ENCODE peak calls at places on chromosome 16, in seven cellular contexts. O is H1, R is testis, G is AG04450, H is AG09309, Y is ascending aorta, J is cardiac muscle cell. P is an unnamed sample.

GRCh38 chr16:28316056-28316455 is 23.7 kb downstream of the SBK1 start:
- DNase-seq in H (no peak), Y (no peak), O (no peak), G (no peak), R (no peak), J (no peak), P (peak; percentile 35)

GRCh38 chr16:66662445-66663194 is 33.9 kb downstream of the CMTM4 start:
- DNase-seq in H (no peak), R (peak; percentile 54), G (no peak), J (peak; percentile 35), O (no peak), Y (no peak), P (no peak)

GRCh38 chr16:31084584-31085298 is 4.0 kb downstream of the PRSS53 start:
- DNase-seq in O (no peak), G (no peak), H (no peak), Y (no peak), R (peak; percentile 29), J (no peak), P (no peak)

GRCh38 chr16:67173808-67174705 is 3.7 kb downstream of the NOL3 start:
- DNase-seq in Y (peak; percentile 84), J (peak; percentile 87), H (no peak), R (peak; percentile 91), G (peak; percentile 34), O (no peak), P (peak; percentile 96)

GRCh38 chr16:30068750-30069574 is 3.4 kb downstream of the ALDOA start:
- DNase-seq in R (no peak), G (no peak), Y (no peak), O (no peak), J (peak; percentile 30), H (no peak), P (no peak)

GRCh38 chr16:1993731-1994131 is 4.0 kb downstream of the SYNGR3 start:
- DNase-seq in R (no peak), O (no peak), G (no peak), J (no peak), Y (no peak), H (no peak), P (peak; percentile 86)

GRCh38 chr16:87528690-87529579 is 36.1 kb upstream of the ZCCHC14 start:
- DNase-seq in O (no peak), G (no peak), H (no peak), J (no peak), Y (no peak), R (no peak), P (no peak)

GRCh38 chr16:58127033-58127556 is 2.1 kb downstream of the CFAP20 start:
- DNase-seq in Y (no peak), O (no peak), G (no peak), H (peak; percentile 14), J (peak; percentile 34), R (peak; percentile 63), P (no peak)

GRCh38 chr16:86911311-86911999 is 333.1 kb downstream of the FOXL1 start:
- DNase-seq in Y (no peak), R (no peak), H (no peak), O (no peak), G (no peak), J (no peak), P (no peak)

GRCh38 chr16:15911198-15911597 is 22.8 kb upstream of the CEP20 start:
- DNase-seq in R (no peak), H (no peak), O (no peak), G (no peak), Y (no peak), J (no peak), P (no peak)

GRCh38 chr16:85220125-85220839 is 108.0 kb upstream of the CIBAR2 start:
- DNase-seq in H (no peak), J (no peak), O (no peak), R (peak; percentile 70), G (peak; percentile 77), Y (no peak), P (peak; percentile 89)

GRCh38 chr16:2296662-2297505 is 29.0 kb upstream of the RNPS1 start:
- DNase-seq in Y (no peak), O (peak; percentile 38), J (peak; percentile 21), R (peak; percentile 88), H (no peak), G (no peak), P (peak; percentile 66)

GRCh38 chr16:86821933-86822332 is 243.6 kb downstream of the FOXL1 start:
- DNase-seq in H (no peak), R (no peak), Y (no peak), J (no peak), G (no peak), O (no peak), P (no peak)

GRCh38 chr16:70646260-70647241 is at the start of gene IL34:
- DNase-seq in O (no peak), G (no peak), J (no peak), Y (no peak), R (peak; percentile 63), H (no peak), P (no peak)

GRCh38 chr16:17229766-17230165 is 241.0 kb downstream of the XYLT1 start:
- DNase-seq in H (no peak), Y (no peak), G (no peak), R (no peak), J (no peak), O (no peak), P (no peak)

GRCh38 chr16:19980866-19981265 is 92.8 kb downstream of the GPR139 start:
- DNase-seq in O (no peak), R (peak; percentile 28), G (no peak), Y (no peak), H (no peak), J (peak; percentile 25), P (no peak)

GRCh38 chr16:78297066-78297666 is 197.7 kb downstream of the WWOX start:
- DNase-seq in R (no peak), Y (no peak), G (no peak), H (no peak), O (no peak), J (no peak), P (no peak)

GRCh38 chr16:28522792-28523191 is 16.0 kb downstream of the NUPR1 start:
- DNase-seq in O (no peak), Y (no peak), R (no peak), G (no peak), J (no peak), H (no peak), P (no peak)

GRCh38 chr16:80573700-80574120 is 32.9 kb downstream of the DYNLRB2 start:
- DNase-seq in R (no peak), G (no peak), O (no peak), H (no peak), Y (no peak), J (no peak), P (no peak)

GRCh38 chr16:79601092-79601977 is 798 bp upstream of the MAF start:
- DNase-seq in G (no peak), O (no peak), R (peak; percentile 73), H (no peak), Y (no peak), J (peak; percentile 80), P (peak; percentile 88)

GRCh38 chr16:27199235-27199586 is 4.1 kb upstream of the KDM8 start:
- DNase-seq in R (no peak), J (no peak), Y (no peak), O (no peak), G (no peak), H (no peak), P (no peak)

GRCh38 chr16:10654592-10655414 is 39.9 kb downstream of the TEKT5 start:
- DNase-seq in Y (no peak), O (no peak), G (no peak), J (no peak), H (no peak), R (no peak), P (no peak)

GRCh38 chr16:89169778-89170177 is 1.8 kb upstream of the CDH15 start:
- DNase-seq in J (no peak), Y (no peak), H (no peak), R (no peak), O (no peak), G (no peak), P (peak; percentile 81)

GRCh38 chr16:89168381-89169189 is 3.0 kb upstream of the CDH15 start:
- DNase-seq in O (no peak), R (no peak), J (no peak), G (no peak), Y (no peak), H (no peak), P (peak; percentile 76)

GRCh38 chr16:89171216-89172170 is at the start of gene CDH15:
- DNase-seq in R (peak; percentile 93), G (peak; percentile 64), J (peak; percentile 97), O (peak; percentile 98), Y (peak; percentile 55), H (peak; percentile 8), P (peak; percentile 98)

GRCh38 chr16:89172171-89172900 is 788 bp downstream of the CDH15 start:
- DNase-seq in O (no peak), R (no peak), J (no peak), H (no peak), G (no peak), Y (no peak), P (peak; percentile 84)

DNA sequence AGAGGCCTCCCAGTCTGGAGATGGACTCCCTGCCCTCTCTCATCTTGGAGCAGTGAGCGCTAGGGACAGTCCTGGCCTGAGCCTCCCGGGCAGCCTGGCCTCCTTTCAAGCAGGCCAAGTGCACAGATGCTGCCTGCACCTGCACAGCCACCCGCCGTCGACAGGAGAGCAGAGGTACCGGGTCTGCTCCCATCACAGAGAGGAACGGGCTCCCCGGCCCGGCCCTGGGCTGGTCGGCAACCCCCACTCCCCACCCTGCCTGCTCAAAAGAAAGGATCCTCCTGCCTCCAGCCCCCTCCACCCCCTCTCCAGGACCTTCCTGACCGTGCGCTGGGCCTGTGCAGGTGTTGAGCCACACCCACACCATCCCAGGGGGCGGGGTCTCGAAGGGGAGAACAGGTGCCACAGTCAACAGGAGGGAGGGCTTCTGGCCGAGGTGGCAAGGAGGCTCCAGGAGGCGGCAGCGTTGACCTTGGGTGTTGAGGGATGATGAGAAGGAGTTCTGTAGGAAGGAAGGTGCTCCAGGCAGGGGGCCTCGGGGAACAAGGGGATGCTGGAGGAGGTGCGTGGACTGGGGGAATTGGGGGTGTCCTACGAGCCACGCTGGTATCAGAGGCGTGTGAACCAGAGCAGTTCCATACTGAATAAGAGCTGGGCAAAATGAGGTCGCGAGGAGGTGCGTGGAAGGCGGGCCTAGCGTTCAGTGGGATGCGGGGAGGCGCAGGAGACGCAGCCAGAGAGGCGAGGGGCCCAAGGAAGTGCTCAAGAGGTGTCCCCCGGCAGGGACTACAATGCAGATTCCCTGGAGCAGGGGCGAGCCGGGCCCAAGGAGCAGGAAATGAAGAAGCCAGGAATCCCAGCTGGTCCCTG is 967 bp upstream of the CDH15 start:
- DNase-seq in J (no peak), R (no peak), Y (no peak), H (no peak), G (no peak), O (peak; percentile 44), P (peak; percentile 86)
- H3K4me3 ChIP-seq in J (peak overlapping the region; percentile 23), R (peak overlapping the region; percentile 2), Y (peak overlapping the region; percentile 49), H (no peak overlapping the region), G (peak overlapping the region; percentile 35), O (peak overlapping the region; percentile 14), P (no peak overlapping the region)

GRCh38 chr16:48426244-48427135 is 41.3 kb upstream of the SIAH1 start:
- DNase-seq in H (no peak), O (no peak), Y (no peak), G (no peak), J (no peak), R (no peak), P (no peak)
- H3K4me3 ChIP-seq in H (no peak overlapping the region), O (no peak overlapping the region), Y (no peak overlapping the region), G (no peak overlapping the region), J (no peak overlapping the region), R (no peak overlapping the region), P (no peak overlapping the region)

GRCh38 chr16:90022209-90023077 is 3.2 kb upstream of the DBNDD1 start:
- DNase-seq in R (peak; percentile 96), G (peak; percentile 55), J (no peak), O (no peak), Y (peak; percentile 39), H (peak; percentile 38), P (peak; percentile 97)
- H3K4me3 ChIP-seq in R (peak overlapping the region; percentile 78), G (peak overlapping the region; percentile 79), J (no peak overlapping the region), O (peak overlapping the region; percentile 37), Y (peak overlapping the region; percentile 95), H (peak overlapping the region; percentile 82), P (peak overlapping the region; percentile 71)

GRCh38 chr16:69444873-69445517 is 20.6 kb downstream of the CYB5B start:
- DNase-seq in J (no peak), R (no peak), H (no peak), O (no peak), G (no peak), Y (no peak), P (no peak)
- H3K4me3 ChIP-seq in J (no peak overlapping the region), R (no peak overlapping the region), H (no peak overlapping the region), O (no peak overlapping the region), G (peak overlapping the region; percentile 17), Y (peak overlapping the region; percentile 54), P (peak overlapping the region; percentile 44)

P was measured in kidney.